ENCODE peak calls at places on chromosomes 12 and 14, in seven cellular contexts. Y is HCT116, F is K562, D is GM12878, I is H1, V is HepG2, K is SK-N-SH. U is an unnamed sample. For H3K4me1, the result is how much of the 10 kb centered on the place peaks cover.

GRCh38 chr12:66678640-66679268 is at the start of gene GRIP1:
- DNase-seq in Y (no peak), F (no peak), D (no peak), I (no peak), V (no peak), K (no peak), U (no peak)

GRCh38 chr14:69152181-69152943 is 557 bp downstream of the DCAF5 start:
- DNase-seq in Y (no peak), F (peak), D (no peak), I (no peak), V (peak), K (peak), U (no peak)

GRCh38 chr12:2198542-2198941 is 145.8 kb downstream of the CACNA1C start:
- DNase-seq in Y (no peak), F (no peak), D (no peak), I (no peak), V (no peak), K (no peak), U (no peak)

GRCh38 chr14:38238332-38238731 is 17.6 kb downstream of the CLEC14A start:
- DNase-seq in Y (no peak), F (no peak), D (no peak), I (no peak), V (no peak), K (no peak), U (no peak)

GRCh38 chr12:5964913-5965900 is 20.1 kb upstream of the ANO2 start:
- DNase-seq in Y (no peak), F (no peak), D (no peak), I (no peak), V (no peak), K (no peak), U (peak)

GRCh38 chr14:104130974-104131651 is 7.3 kb upstream of the KIF26A start:
- DNase-seq in Y (no peak), F (no peak), D (no peak), I (no peak), V (peak), K (peak), U (peak)

GRCh38 chr12:130792926-130793849 is 45.9 kb downstream of the STX2 start:
- DNase-seq in Y (no peak), F (no peak), D (no peak), I (no peak), V (no peak), K (no peak), U (no peak)

GRCh38 chr12:132717531-132718387 is 7.1 kb downstream of the PGAM5 start:
- DNase-seq in Y (no peak), F (no peak), D (no peak), I (no peak), V (no peak), K (no peak), U (no peak)

GRCh38 chr12:113351089-113351488 is 7.3 kb upstream of the PLBD2 start:
- DNase-seq in Y (no peak), F (no peak), D (no peak), I (no peak), V (no peak), K (no peak), U (no peak)

GRCh38 chr14:102249041-102249440 is 55.9 kb downstream of the MOK start:
- DNase-seq in Y (no peak), F (peak), D (no peak), I (no peak), V (no peak), K (no peak), U (no peak)

GRCh38 chr12:124036117-124037109 is 63.4 kb downstream of the ZNF664 start:
- DNase-seq in Y (peak), F (peak), D (peak), I (no peak), V (peak), K (peak), U (peak)
- H3K4me3 ChIP-seq in Y (no peak), F (no peak), D (no peak), I (no peak), V (no peak), K (peak), U (no peak)

GRCh38 chr14:21226467-21226866 is 42.8 kb downstream of the HNRNPC start:
- DNase-seq in Y (no peak), F (no peak), D (no peak), I (no peak), V (no peak), K (no peak), U (no peak)
- TF ChIP-seq YY1 in Y (no peak), F (no peak), D (no peak), I (no peak), V (no peak), K (no peak), U (no peak)

GRCh38 chr12:124396544-124397398 is 101.9 kb downstream of the RFLNA start:
- DNase-seq in Y (no peak), F (peak), D (no peak), I (no peak), V (no peak), K (peak), U (no peak)

GRCh38 chr12:124395986-124396385 is 101.1 kb downstream of the RFLNA start:
- DNase-seq in Y (no peak), F (no peak), D (no peak), I (no peak), V (no peak), K (no peak), U (no peak)

GRCh38 chr12:124393831-124394230 is 98.9 kb downstream of the RFLNA start:
- DNase-seq in Y (no peak), F (no peak), D (no peak), I (no peak), V (no peak), K (no peak), U (no peak)

GRCh38 chr12:124394462-124395128 is 99.7 kb downstream of the RFLNA start:
- DNase-seq in Y (no peak), F (no peak), D (no peak), I (no peak), V (no peak), K (no peak), U (no peak)

GRCh38 chr12:124395284-124395752 is 100.4 kb downstream of the RFLNA start:
- DNase-seq in Y (no peak), F (no peak), D (no peak), I (no peak), V (no peak), K (peak), U (no peak)
- H3K4me1 ChIP-seq in Y (half or more), F (under half), D (under half), I (under half), V (under half), K (half or more), U (under half)

DNA sequence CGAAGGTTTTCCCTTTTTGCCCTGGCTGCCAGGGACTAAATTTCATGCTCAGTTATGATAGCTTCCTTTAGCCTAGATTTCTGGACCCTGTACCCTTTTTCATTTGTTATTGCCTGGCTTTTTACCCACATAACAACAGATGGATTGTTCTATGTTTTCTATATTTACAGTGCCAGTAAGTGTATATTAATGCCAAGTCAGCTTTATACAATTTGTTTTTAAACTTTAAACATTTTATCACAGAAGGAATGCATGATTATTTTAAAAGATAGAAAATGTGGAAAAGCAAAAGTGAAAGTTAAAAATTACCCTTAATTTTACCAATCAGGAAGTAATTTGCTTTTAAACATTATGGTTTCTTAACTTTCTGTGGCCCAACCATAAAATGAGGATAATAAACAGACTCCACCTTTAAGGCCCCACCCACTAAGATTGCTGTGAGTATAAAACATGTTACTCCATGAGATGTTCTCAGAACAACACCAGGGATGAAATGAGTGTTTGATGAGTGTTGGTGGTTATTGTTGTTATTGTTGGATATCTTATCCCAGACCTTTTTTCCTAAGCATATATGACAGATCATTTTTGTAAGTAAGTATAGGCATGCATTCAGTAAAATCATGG is 496.7 kb downstream of the EGLN3 start:
- DNase-seq in Y (no peak), F (no peak), D (no peak), I (no peak), V (no peak), K (no peak), U (no peak)
- H3K4me3 ChIP-seq in Y (no peak), F (no peak), D (no peak), I (no peak), V (no peak), K (no peak), U (no peak)

GRCh38 chr14:98466807-98467206 is 805.2 kb downstream of the BCL11B start:
- DNase-seq in Y (no peak), F (no peak), D (no peak), I (no peak), V (no peak), K (no peak), U (no peak)
- TF ChIP-seq YY1 in Y (no peak), F (no peak), D (no peak), I (no peak), V (no peak), K (no peak), U (no peak)

DNA sequence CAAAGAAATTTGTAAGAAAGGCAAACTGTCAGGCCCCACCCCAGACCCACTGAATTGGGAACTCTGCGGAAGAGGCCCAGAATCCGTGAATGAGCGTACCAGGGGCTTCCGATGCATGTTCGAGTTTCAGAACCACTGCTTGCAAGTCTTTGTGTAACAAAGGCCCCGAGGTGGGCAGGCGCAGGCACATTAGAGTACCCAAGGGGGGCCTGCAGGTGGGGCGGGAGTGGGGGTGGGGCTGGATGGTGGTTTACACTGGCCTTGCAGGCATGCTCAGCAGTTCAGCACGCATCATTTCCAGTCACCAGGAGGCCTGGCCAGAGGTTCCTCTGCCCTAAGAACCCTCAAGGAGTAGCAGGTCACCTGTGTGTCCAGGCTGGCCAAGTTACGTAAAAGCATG is 33.1 kb upstream of the IRF2BPL start:
- DNase-seq in Y (no peak), F (no peak), D (no peak), I (no peak), V (no peak), K (no peak), U (no peak)
- H3K4me1 ChIP-seq in Y (under half), F (under half), D (under half), I (under half), V (under half), K (under half), U (under half)

GRCh38 chr14:94387051-94388026 is 1.1 kb downstream of the SERPINA1 start:
- DNase-seq in Y (no peak), F (no peak), D (no peak), I (no peak), V (no peak), K (no peak), U (no peak)
- H3K4me3 ChIP-seq in Y (no peak), F (no peak), D (no peak), I (no peak), V (peak), K (no peak), U (no peak)

DNA sequence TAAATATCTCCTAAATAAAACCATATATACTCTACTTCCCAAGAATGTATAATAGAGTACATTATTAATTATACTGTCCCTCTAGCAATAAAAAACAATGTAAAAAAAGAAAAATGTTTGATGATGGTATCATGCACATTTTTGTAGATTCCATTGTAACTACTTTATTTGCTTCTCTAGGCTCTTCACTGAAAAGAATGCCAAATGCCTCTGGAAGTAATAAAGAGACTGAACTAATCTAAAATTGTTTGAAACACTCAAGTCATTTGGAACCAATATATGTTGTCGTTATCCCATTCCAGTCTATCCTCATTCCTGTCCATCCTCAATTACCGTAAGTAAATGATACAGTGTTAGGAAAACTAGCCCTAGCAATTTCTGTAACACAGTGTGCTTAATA is 233.6 kb downstream of the C12orf50 start:
- DNase-seq in Y (no peak), F (no peak), D (no peak), I (no peak), V (no peak), K (no peak), U (no peak)
- TF ChIP-seq YY1 in Y (no peak), F (no peak), D (no peak), I (no peak), V (no peak), K (no peak), U (no peak)

U was measured in NT2/D1.